ENCODE peak calls at places on chromosomes 11 and 22, in four cellular contexts. One of them, this sample, is unnamed.

GRCh38 chr22:29478326-29479276 is 1.4 kb upstream of the NEFH start:
- DNase-seq in CD4-positive, CD25-positive, alpha-beta regulatory T cell: no peak
- DNase-seq in A673: peak
- DNase-seq in small intestine: no peak
- DNase-seq in this sample: no peak

GRCh38 chr11:97463891-97464290 is 1074.1 kb downstream of the JRKL start:
- DNase-seq in CD4-positive, CD25-positive, alpha-beta regulatory T cell: no peak
- DNase-seq in A673: no peak
- DNase-seq in small intestine: no peak
- DNase-seq in this sample: no peak

GRCh38 chr22:24695958-24696511 is 78.5 kb downstream of the PIWIL3 start:
- DNase-seq in CD4-positive, CD25-positive, alpha-beta regulatory T cell: no peak
- DNase-seq in A673: peak
- DNase-seq in small intestine: peak
- DNase-seq in this sample: no peak

GRCh38 chr22:31295831-31296230 is 3.5 kb upstream of the PIK3IP1 start:
- DNase-seq in CD4-positive, CD25-positive, alpha-beta regulatory T cell: no peak
- DNase-seq in A673: no peak
- DNase-seq in small intestine: no peak
- DNase-seq in this sample: no peak

GRCh38 chr11:121460941-121461514 is 8.3 kb upstream of the SORL1-AS1 start:
- DNase-seq in CD4-positive, CD25-positive, alpha-beta regulatory T cell: no peak
- DNase-seq in A673: no peak
- DNase-seq in small intestine: peak
- DNase-seq in this sample: no peak

GRCh38 chr11:61966673-61967176 is 709 bp downstream of the FTH1 start:
- DNase-seq in CD4-positive, CD25-positive, alpha-beta regulatory T cell: no peak
- DNase-seq in A673: peak
- DNase-seq in small intestine: peak
- DNase-seq in this sample: no peak

GRCh38 chr11:64239662-64240466 is 1.0 kb upstream of the FKBP2 start:
- DNase-seq in CD4-positive, CD25-positive, alpha-beta regulatory T cell: no peak
- DNase-seq in A673: no peak
- DNase-seq in small intestine: no peak
- DNase-seq in this sample: no peak

GRCh38 chr11:82003671-82004148 is 730.0 kb downstream of the FAM181B start:
- DNase-seq in CD4-positive, CD25-positive, alpha-beta regulatory T cell: no peak
- DNase-seq in A673: peak
- DNase-seq in small intestine: no peak
- DNase-seq in this sample: no peak

GRCh38 chr22:22593964-22594656 is 35.0 kb upstream of the PRAME start:
- DNase-seq in CD4-positive, CD25-positive, alpha-beta regulatory T cell: peak
- DNase-seq in A673: peak
- DNase-seq in small intestine: peak
- DNase-seq in this sample: no peak

GRCh38 chr11:84830372-84830771 is 796.8 kb downstream of the DLG2 start:
- DNase-seq in CD4-positive, CD25-positive, alpha-beta regulatory T cell: no peak
- DNase-seq in A673: no peak
- DNase-seq in small intestine: no peak
- DNase-seq in this sample: no peak

GRCh38 chr11:95363710-95364109 is 132.7 kb upstream of the SESN3 start:
- DNase-seq in CD4-positive, CD25-positive, alpha-beta regulatory T cell: no peak
- DNase-seq in A673: no peak
- DNase-seq in small intestine: no peak
- DNase-seq in this sample: no peak

GRCh38 chr11:1224491-1225385 is 1.9 kb downstream of the MUC5B start:
- DNase-seq in CD4-positive, CD25-positive, alpha-beta regulatory T cell: no peak
- DNase-seq in A673: no peak
- DNase-seq in small intestine: no peak
- DNase-seq in this sample: no peak

GRCh38 chr11:69497221-69497787 is 15.8 kb downstream of the LINC01488 start:
- DNase-seq in CD4-positive, CD25-positive, alpha-beta regulatory T cell: no peak
- DNase-seq in A673: peak
- DNase-seq in small intestine: no peak
- DNase-seq in this sample: no peak

GRCh38 chr11:10155793-10156490 is 138.1 kb downstream of the SBF2 start:
- DNase-seq in CD4-positive, CD25-positive, alpha-beta regulatory T cell: no peak
- DNase-seq in A673: no peak
- DNase-seq in small intestine: peak
- DNase-seq in this sample: no peak

GRCh38 chr11:71342951-71343827 is 90.8 kb upstream of the SHANK2 start:
- DNase-seq in CD4-positive, CD25-positive, alpha-beta regulatory T cell: no peak
- DNase-seq in A673: peak
- DNase-seq in small intestine: peak
- DNase-seq in this sample: no peak

GRCh38 chr22:30365891-30366290 is 9.1 kb downstream of the CCDC157 start:
- DNase-seq in CD4-positive, CD25-positive, alpha-beta regulatory T cell: no peak
- DNase-seq in A673: no peak
- DNase-seq in small intestine: no peak
- DNase-seq in this sample: no peak

GRCh38 chr22:41845380-41846267 is 12.7 kb downstream of the SREBF2 start:
- DNase-seq in CD4-positive, CD25-positive, alpha-beta regulatory T cell: no peak
- DNase-seq in A673: no peak
- DNase-seq in small intestine: no peak
- DNase-seq in this sample: no peak

GRCh38 chr11:1196516-1197391 is 26.1 kb upstream of the MUC5B start:
- DNase-seq in CD4-positive, CD25-positive, alpha-beta regulatory T cell: no peak
- DNase-seq in A673: no peak
- DNase-seq in small intestine: no peak
- DNase-seq in this sample: no peak

GRCh38 chr22:40594924-40595323 is 41.6 kb downstream of the MRTFA start:
- DNase-seq in CD4-positive, CD25-positive, alpha-beta regulatory T cell: no peak
- DNase-seq in A673: no peak
- DNase-seq in small intestine: no peak
- DNase-seq in this sample: no peak

GRCh38 chr11:66489636-66490035 is 9.4 kb downstream of the DPP3 start:
- DNase-seq in CD4-positive, CD25-positive, alpha-beta regulatory T cell: no peak
- DNase-seq in A673: no peak
- DNase-seq in small intestine: no peak
- DNase-seq in this sample: no peak

GRCh38 chr22:30292069-30292970 is 3.0 kb upstream of the CASTOR1 start:
- DNase-seq in CD4-positive, CD25-positive, alpha-beta regulatory T cell: no peak
- DNase-seq in A673: no peak
- DNase-seq in small intestine: no peak
- DNase-seq in this sample: no peak

GRCh38 chr11:69640260-69640994 is 529 bp upstream of the CCND1 start:
- DNase-seq in CD4-positive, CD25-positive, alpha-beta regulatory T cell: no peak
- DNase-seq in A673: peak
- DNase-seq in small intestine: peak
- DNase-seq in this sample: no peak

GRCh38 chr11:115489466-115489865 is 14.7 kb downstream of the CADM1 start:
- DNase-seq in CD4-positive, CD25-positive, alpha-beta regulatory T cell: no peak
- DNase-seq in A673: no peak
- DNase-seq in small intestine: no peak
- DNase-seq in this sample: no peak

GRCh38 chr22:49033616-49034015 is 794.1 kb downstream of the BRD1 start:
- DNase-seq in CD4-positive, CD25-positive, alpha-beta regulatory T cell: no peak
- DNase-seq in A673: no peak
- DNase-seq in small intestine: no peak
- DNase-seq in this sample: no peak

GRCh38 chr11:124276081-124276480 is 19.9 kb downstream of the OR8G5 start:
- DNase-seq in CD4-positive, CD25-positive, alpha-beta regulatory T cell: no peak
- DNase-seq in A673: no peak
- DNase-seq in small intestine: peak
- DNase-seq in this sample: no peak

GRCh38 chr11:115425243-115425642 is 79.0 kb downstream of the CADM1 start:
- DNase-seq in CD4-positive, CD25-positive, alpha-beta regulatory T cell: no peak
- DNase-seq in A673: no peak
- DNase-seq in small intestine: no peak
- DNase-seq in this sample: no peak

GRCh38 chr22:50622723-50623327 is 5.1 kb downstream of the ARSA start:
- DNase-seq in CD4-positive, CD25-positive, alpha-beta regulatory T cell: no peak
- DNase-seq in A673: no peak
- DNase-seq in small intestine: peak
- DNase-seq in this sample: no peak

GRCh38 chr11:102476812-102477211 is 24.2 kb upstream of the TMEM123 start:
- DNase-seq in CD4-positive, CD25-positive, alpha-beta regulatory T cell: no peak
- DNase-seq in A673: no peak
- DNase-seq in small intestine: peak
- DNase-seq in this sample: no peak

GRCh38 chr11:46858920-46859531 is 12.9 kb upstream of the CKAP5 start:
- DNase-seq in CD4-positive, CD25-positive, alpha-beta regulatory T cell: no peak
- DNase-seq in A673: no peak
- DNase-seq in small intestine: no peak
- DNase-seq in this sample: no peak

GRCh38 chr22:45876136-45877035 is 100.6 kb downstream of the WNT7B start:
- DNase-seq in CD4-positive, CD25-positive, alpha-beta regulatory T cell: no peak
- DNase-seq in A673: no peak
- DNase-seq in small intestine: no peak
- DNase-seq in this sample: no peak

GRCh38 chr11:2884424-2884815 is 1.2 kb downstream of the CDKN1C start:
- DNase-seq in CD4-positive, CD25-positive, alpha-beta regulatory T cell: no peak
- DNase-seq in A673: no peak
- DNase-seq in small intestine: no peak
- DNase-seq in this sample: no peak

DNA sequence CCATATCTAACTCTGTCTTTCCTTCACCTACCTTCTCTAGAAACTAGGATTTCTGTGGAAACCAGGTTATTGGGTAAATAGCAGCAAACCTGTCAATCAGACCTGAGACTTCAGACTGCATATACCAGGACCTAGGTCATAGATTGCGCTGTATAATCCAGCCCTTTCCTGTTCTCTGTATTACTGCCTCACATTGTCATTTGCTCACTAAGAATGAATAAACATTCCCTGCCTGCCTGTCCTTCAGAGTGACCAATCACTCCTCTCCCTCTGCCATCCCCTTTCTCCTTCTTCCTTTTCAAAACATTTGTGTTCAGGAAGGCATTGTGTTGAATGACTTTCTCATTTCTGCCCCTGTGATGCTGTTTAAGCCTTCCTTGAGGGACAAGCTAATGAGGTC is 14.1 kb upstream of the FZD4 start:
- DNase-seq in CD4-positive, CD25-positive, alpha-beta regulatory T cell: no peak
- DNase-seq in A673: no peak
- DNase-seq in small intestine: no peak
- DNase-seq in this sample: no peak
- H3K4me3 ChIP-seq in CD4-positive, CD25-positive, alpha-beta regulatory T cell: no peak
- H3K4me3 ChIP-seq in A673: no peak
- H3K4me3 ChIP-seq in small intestine: no peak
- H3K4me3 ChIP-seq in this sample: no peak

DNA sequence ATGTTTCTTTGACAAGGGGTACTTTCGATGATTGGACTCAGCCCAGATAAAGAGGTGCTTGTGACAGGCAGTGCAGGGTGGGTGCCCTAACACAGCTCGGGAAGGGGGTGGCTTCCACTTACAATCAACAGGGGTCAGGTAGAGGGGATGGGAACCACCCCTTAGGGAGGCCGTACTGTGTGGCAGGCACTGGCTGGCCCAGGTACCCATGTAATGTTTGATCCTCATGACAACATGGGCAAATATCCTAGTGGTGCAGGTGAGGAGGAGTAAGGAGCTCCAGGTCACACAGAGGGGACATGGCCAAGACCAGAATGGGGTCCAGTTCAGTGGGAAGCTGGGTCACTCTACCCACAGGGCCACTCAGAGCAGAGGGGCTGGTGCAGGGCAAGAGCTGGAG is 3.1 kb downstream of the APOL4 start:
- DNase-seq in CD4-positive, CD25-positive, alpha-beta regulatory T cell: no peak
- DNase-seq in A673: no peak
- DNase-seq in small intestine: no peak
- DNase-seq in this sample: no peak
- H3K27ac ChIP-seq in CD4-positive, CD25-positive, alpha-beta regulatory T cell: no peak
- H3K27ac ChIP-seq in A673: peak
- H3K27ac ChIP-seq in small intestine: no peak
- H3K27ac ChIP-seq in this sample: peak

GRCh38 chr11:74170694-74171629 is at the start of the genes C2CD3 and PPME1:
- DNase-seq in CD4-positive, CD25-positive, alpha-beta regulatory T cell: peak
- DNase-seq in A673: peak
- DNase-seq in small intestine: peak
- DNase-seq in this sample: peak

GRCh38 chr11:74171630-74172465 is 759 bp downstream of the PPME1 start:
- DNase-seq in CD4-positive, CD25-positive, alpha-beta regulatory T cell: no peak
- DNase-seq in A673: peak
- DNase-seq in small intestine: peak
- DNase-seq in this sample: no peak

GRCh38 chr11:74162688-74163467 is 7.9 kb downstream of the C2CD3 start:
- DNase-seq in CD4-positive, CD25-positive, alpha-beta regulatory T cell: no peak
- DNase-seq in A673: no peak
- DNase-seq in small intestine: no peak
- DNase-seq in this sample: no peak

GRCh38 chr11:74169736-74170458 is 905 bp downstream of the C2CD3 start:
- DNase-seq in CD4-positive, CD25-positive, alpha-beta regulatory T cell: no peak
- DNase-seq in A673: no peak
- DNase-seq in small intestine: peak
- DNase-seq in this sample: no peak

GRCh38 chr11:74168838-74169237 is 2.0 kb downstream of the C2CD3 start:
- DNase-seq in CD4-positive, CD25-positive, alpha-beta regulatory T cell: no peak
- DNase-seq in A673: no peak
- DNase-seq in small intestine: no peak
- DNase-seq in this sample: no peak
- H3K4me3 ChIP-seq in CD4-positive, CD25-positive, alpha-beta regulatory T cell: no peak
- H3K4me3 ChIP-seq in A673: peak
- H3K4me3 ChIP-seq in small intestine: no peak
- H3K4me3 ChIP-seq in this sample: no peak

DNA sequence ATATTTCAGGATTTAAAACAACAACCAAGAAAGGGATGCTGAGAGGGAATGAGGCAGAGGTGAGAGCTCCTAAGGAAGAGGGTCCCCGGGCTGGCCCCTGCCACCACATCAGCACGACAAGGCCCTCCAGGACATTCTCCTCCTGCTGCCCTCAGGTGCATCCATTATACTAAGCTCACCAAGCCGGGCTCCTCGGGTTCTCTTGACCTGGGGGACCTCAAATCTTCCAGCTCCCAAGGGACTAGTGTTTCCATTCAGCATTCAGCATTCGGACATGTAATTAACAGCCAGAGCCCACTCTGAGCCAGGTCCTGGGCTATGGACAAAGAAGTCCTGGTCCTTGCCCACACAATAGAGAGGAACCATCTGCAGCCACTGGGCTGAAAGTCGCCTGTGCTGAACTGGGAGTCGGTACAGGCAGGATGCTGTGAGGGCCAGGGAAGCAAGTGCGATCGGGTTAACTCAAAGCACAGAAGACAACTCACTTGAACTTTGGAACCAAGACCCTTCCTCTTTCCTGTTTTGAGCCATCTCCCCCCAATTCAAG is 29.3 kb upstream of the OAF start:
- DNase-seq in CD4-positive, CD25-positive, alpha-beta regulatory T cell: no peak
- DNase-seq in A673: no peak
- DNase-seq in small intestine: no peak
- DNase-seq in this sample: no peak
- H3K27ac ChIP-seq in CD4-positive, CD25-positive, alpha-beta regulatory T cell: no peak
- H3K27ac ChIP-seq in A673: no peak
- H3K27ac ChIP-seq in small intestine: no peak
- H3K27ac ChIP-seq in this sample: no peak

DNA sequence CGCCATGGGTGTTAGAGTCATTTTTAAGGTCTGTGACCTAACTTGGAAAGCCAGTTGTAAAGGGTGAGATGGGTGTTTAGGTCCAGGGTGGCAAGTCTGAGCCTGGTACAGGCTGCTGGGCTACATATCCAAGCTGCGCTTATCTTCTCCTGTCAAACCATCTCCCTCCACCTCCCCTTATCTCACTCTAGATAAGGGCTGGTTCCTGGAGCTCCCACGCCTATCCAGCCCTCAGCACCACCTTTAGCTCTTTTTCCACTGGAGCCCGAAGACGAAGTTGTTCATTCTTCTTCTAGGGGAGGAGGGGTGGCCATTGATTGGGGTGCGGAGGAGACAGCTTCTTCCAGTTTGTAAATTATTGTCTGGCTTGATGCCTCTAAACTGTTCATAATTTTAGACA is 48.5 kb downstream of the MICAL2 start:
- DNase-seq in CD4-positive, CD25-positive, alpha-beta regulatory T cell: no peak
- DNase-seq in A673: no peak
- DNase-seq in small intestine: peak
- DNase-seq in this sample: no peak
- H3K4me3 ChIP-seq in CD4-positive, CD25-positive, alpha-beta regulatory T cell: no peak
- H3K4me3 ChIP-seq in A673: no peak
- H3K4me3 ChIP-seq in small intestine: no peak
- H3K4me3 ChIP-seq in this sample: no peak